ENCODE peak calls at places on chromosomes 1 and 21, in six cellular contexts. One of them, this sample, is unnamed.

GRCh38 chr1:89894210-89894668 is 73.4 kb downstream of the LRRC8D start:
- DNase-seq in MM.1S: no peak
- DNase-seq in HCT116: no peak
- DNase-seq in GM23248: peak
- DNase-seq in neural progenitor cell: no peak
- DNase-seq in hepatocyte: no peak
- DNase-seq in this sample: no peak

GRCh38 chr1:204621996-204622395 is 63.5 kb downstream of the LRRN2 start:
- DNase-seq in HCT116: no peak
- DNase-seq in hepatocyte: no peak
- DNase-seq in GM23248: no peak
- DNase-seq in neural progenitor cell: no peak
- DNase-seq in MM.1S: no peak
- DNase-seq in this sample: no peak

GRCh38 chr1:206469411-206469932 is 804 bp upstream of the IKBKE start:
- DNase-seq in MM.1S: peak
- DNase-seq in hepatocyte: peak
- DNase-seq in GM23248: no peak
- DNase-seq in neural progenitor cell: no peak
- DNase-seq in HCT116: no peak
- DNase-seq in this sample: peak

GRCh38 chr1:23424171-23424959 is at the start of gene TCEA3:
- DNase-seq in MM.1S: no peak
- DNase-seq in hepatocyte: peak
- DNase-seq in neural progenitor cell: peak
- DNase-seq in GM23248: peak
- DNase-seq in HCT116: no peak
- DNase-seq in this sample: peak

GRCh38 chr1:33086384-33086850 is 5.5 kb downstream of the AZIN2 start:
- DNase-seq in HCT116: peak
- DNase-seq in neural progenitor cell: peak
- DNase-seq in hepatocyte: peak
- DNase-seq in GM23248: peak
- DNase-seq in MM.1S: peak
- DNase-seq in this sample: peak

GRCh38 chr1:62964141-62964540 is 180.2 kb downstream of the ATG4C start:
- DNase-seq in MM.1S: no peak
- DNase-seq in hepatocyte: no peak
- DNase-seq in GM23248: no peak
- DNase-seq in HCT116: no peak
- DNase-seq in neural progenitor cell: no peak
- DNase-seq in this sample: no peak

GRCh38 chr1:245301162-245301580 is 146.4 kb downstream of the KIF26B start:
- DNase-seq in HCT116: no peak
- DNase-seq in neural progenitor cell: no peak
- DNase-seq in hepatocyte: no peak
- DNase-seq in MM.1S: no peak
- DNase-seq in GM23248: peak
- DNase-seq in this sample: no peak

GRCh38 chr1:65717815-65718454 is 74.8 kb upstream of the PDE4B start:
- DNase-seq in hepatocyte: no peak
- DNase-seq in HCT116: peak
- DNase-seq in MM.1S: no peak
- DNase-seq in GM23248: peak
- DNase-seq in neural progenitor cell: no peak
- DNase-seq in this sample: peak

GRCh38 chr1:45833361-45833760 is 29.9 kb downstream of the MAST2 start:
- DNase-seq in neural progenitor cell: no peak
- DNase-seq in hepatocyte: no peak
- DNase-seq in MM.1S: no peak
- DNase-seq in GM23248: no peak
- DNase-seq in HCT116: no peak
- DNase-seq in this sample: no peak
- TF ChIP-seq EZH2phosphoT487 in neural progenitor cell: no peak
- TF ChIP-seq EZH2phosphoT487 in hepatocyte: no peak
- TF ChIP-seq EZH2phosphoT487 in MM.1S: no peak
- TF ChIP-seq EZH2phosphoT487 in GM23248: no peak
- TF ChIP-seq EZH2phosphoT487 in HCT116: no peak
- TF ChIP-seq EZH2phosphoT487 in this sample: no peak

GRCh38 chr1:54996869-54997710 is 1.6 kb upstream of the BSND start:
- DNase-seq in hepatocyte: peak
- DNase-seq in GM23248: peak
- DNase-seq in neural progenitor cell: peak
- DNase-seq in MM.1S: no peak
- DNase-seq in HCT116: no peak
- DNase-seq in this sample: peak
- H2AFZ ChIP-seq in hepatocyte: peak
- H2AFZ ChIP-seq in GM23248: peak
- H2AFZ ChIP-seq in neural progenitor cell: peak
- H2AFZ ChIP-seq in MM.1S: peak
- H2AFZ ChIP-seq in HCT116: peak
- H2AFZ ChIP-seq in this sample: peak

DNA sequence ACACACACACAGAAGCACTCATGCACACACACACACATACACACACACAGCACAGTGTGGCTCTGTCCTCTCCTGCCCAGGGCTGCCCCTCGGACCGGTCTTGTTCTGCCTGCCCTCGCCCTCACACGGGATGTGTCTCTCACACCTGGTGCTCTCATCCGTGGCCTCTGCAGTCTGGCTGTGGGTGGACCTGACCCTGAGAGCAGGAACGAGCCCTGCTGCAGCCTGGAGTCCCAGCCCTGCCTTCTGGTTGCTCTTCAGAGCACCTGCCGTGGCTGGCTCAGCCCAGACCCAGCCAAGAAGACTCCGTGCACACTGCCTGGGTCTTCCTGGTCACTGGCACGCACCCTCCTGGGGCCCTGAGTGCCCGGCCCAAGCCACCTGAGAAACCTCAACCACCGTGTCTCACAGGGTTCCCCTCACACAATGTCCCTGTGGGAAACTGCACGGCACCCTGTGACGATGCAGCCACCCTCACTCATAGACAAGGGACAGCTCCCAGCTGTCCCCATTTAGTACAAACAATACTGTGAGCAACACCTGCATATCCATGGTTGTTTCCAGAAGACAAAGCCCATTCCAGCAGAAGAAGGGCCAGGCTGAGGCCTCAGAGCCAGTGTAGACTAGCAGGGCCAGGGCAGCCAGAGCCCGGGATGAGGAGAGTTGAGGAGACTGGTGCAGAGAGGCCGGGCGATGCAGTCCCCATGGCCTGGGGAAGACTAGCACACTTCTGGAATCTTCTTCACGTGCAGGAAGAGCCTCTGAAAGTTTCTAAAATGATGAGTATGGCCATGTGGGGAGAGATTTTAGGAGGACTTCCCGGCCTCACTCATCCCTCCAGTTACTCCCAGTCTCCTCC is 234.0 kb downstream of the NPHP4 start:
- DNase-seq in HCT116: no peak
- DNase-seq in MM.1S: no peak
- DNase-seq in neural progenitor cell: no peak
- DNase-seq in GM23248: no peak
- DNase-seq in hepatocyte: no peak
- DNase-seq in this sample: no peak
- TF ChIP-seq EZH2phosphoT487 in HCT116: no peak
- TF ChIP-seq EZH2phosphoT487 in MM.1S: no peak
- TF ChIP-seq EZH2phosphoT487 in neural progenitor cell: no peak
- TF ChIP-seq EZH2phosphoT487 in GM23248: no peak
- TF ChIP-seq EZH2phosphoT487 in hepatocyte: no peak
- TF ChIP-seq EZH2phosphoT487 in this sample: no peak

DNA sequence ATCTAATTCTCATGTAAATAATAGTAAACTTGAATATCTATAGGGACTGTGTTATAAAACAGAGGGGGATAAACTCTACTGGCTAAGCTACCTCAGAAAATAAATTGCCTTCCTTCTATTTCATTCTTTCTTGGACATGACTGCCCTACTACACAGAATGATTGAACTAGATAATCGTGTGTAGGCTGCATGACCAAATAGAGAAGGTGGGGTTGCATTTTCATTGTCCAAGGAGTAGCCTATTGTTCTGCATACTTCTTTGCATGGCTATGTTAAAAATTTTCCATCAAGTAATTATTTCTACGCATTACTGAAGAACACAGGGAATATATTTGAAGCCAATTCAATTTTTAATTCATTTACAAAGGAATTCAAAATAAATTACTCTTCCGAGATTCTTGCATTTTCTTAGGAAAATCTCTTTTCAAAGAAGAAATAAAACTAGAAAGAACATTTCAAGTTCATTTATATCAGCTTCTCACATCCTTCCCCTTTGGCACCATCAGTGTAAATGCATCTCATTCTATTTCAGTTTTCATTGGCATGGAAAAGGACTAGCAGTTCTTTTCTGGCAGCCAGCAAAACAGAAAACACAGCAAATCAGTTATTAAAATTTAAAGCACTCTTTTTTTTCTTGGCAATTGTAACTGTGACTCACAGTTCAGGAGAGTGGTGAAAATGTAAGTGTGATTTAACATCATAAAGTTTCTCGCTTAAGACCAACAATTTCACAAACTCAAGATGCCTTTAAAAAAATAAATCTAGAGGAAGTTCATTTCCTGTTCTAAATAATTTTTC is 714.8 kb downstream of the NCAM2 start:
- DNase-seq in GM23248: peak
- DNase-seq in MM.1S: no peak
- DNase-seq in hepatocyte: no peak
- DNase-seq in neural progenitor cell: no peak
- DNase-seq in HCT116: no peak
- DNase-seq in this sample: no peak
- H2AFZ ChIP-seq in GM23248: peak
- H2AFZ ChIP-seq in MM.1S: no peak
- H2AFZ ChIP-seq in hepatocyte: no peak
- H2AFZ ChIP-seq in neural progenitor cell: no peak
- H2AFZ ChIP-seq in HCT116: no peak
- H2AFZ ChIP-seq in this sample: no peak

GRCh38 chr1:74415935-74416334 is 96.5 kb downstream of the LRRC53 start:
- DNase-seq in HCT116: no peak
- DNase-seq in hepatocyte: no peak
- DNase-seq in GM23248: no peak
- DNase-seq in neural progenitor cell: no peak
- DNase-seq in MM.1S: no peak
- DNase-seq in this sample: no peak
- TF ChIP-seq EZH2phosphoT487 in HCT116: no peak
- TF ChIP-seq EZH2phosphoT487 in hepatocyte: no peak
- TF ChIP-seq EZH2phosphoT487 in GM23248: no peak
- TF ChIP-seq EZH2phosphoT487 in neural progenitor cell: no peak
- TF ChIP-seq EZH2phosphoT487 in MM.1S: no peak
- TF ChIP-seq EZH2phosphoT487 in this sample: no peak

GRCh38 chr1:246447501-246447900 is 59.6 kb downstream of the SMYD3 start:
- DNase-seq in hepatocyte: no peak
- DNase-seq in MM.1S: no peak
- DNase-seq in GM23248: peak
- DNase-seq in HCT116: no peak
- DNase-seq in neural progenitor cell: no peak
- DNase-seq in this sample: no peak

GRCh38 chr1:246448373-246448772 is 58.7 kb downstream of the SMYD3 start:
- DNase-seq in HCT116: no peak
- DNase-seq in GM23248: no peak
- DNase-seq in MM.1S: no peak
- DNase-seq in neural progenitor cell: no peak
- DNase-seq in hepatocyte: no peak
- DNase-seq in this sample: no peak

DNA sequence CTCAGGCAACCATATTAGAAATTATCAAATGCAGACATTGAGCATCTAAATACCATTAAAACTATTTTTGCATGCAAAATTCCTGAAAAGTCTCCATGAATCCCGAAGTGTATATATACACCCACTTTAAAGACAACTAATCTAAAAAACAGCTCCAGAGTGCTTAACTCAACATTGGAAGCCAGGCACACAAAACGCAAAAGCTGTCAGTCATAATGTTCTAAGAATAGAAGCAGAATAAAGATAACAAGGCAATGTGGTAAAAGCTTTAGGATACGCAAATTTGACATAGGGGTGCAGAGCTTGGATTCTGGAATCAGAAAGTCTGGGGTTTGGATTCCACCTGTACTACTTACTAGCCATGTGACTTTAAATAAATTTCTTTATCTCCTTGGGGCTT is 62.5 kb downstream of the SMYD3 start:
- DNase-seq in GM23248: no peak
- DNase-seq in neural progenitor cell: no peak
- DNase-seq in hepatocyte: no peak
- DNase-seq in HCT116: no peak
- DNase-seq in MM.1S: no peak
- DNase-seq in this sample: no peak
- H2AFZ ChIP-seq in GM23248: no peak
- H2AFZ ChIP-seq in neural progenitor cell: no peak
- H2AFZ ChIP-seq in hepatocyte: no peak
- H2AFZ ChIP-seq in HCT116: no peak
- H2AFZ ChIP-seq in MM.1S: no peak
- H2AFZ ChIP-seq in this sample: no peak

DNA sequence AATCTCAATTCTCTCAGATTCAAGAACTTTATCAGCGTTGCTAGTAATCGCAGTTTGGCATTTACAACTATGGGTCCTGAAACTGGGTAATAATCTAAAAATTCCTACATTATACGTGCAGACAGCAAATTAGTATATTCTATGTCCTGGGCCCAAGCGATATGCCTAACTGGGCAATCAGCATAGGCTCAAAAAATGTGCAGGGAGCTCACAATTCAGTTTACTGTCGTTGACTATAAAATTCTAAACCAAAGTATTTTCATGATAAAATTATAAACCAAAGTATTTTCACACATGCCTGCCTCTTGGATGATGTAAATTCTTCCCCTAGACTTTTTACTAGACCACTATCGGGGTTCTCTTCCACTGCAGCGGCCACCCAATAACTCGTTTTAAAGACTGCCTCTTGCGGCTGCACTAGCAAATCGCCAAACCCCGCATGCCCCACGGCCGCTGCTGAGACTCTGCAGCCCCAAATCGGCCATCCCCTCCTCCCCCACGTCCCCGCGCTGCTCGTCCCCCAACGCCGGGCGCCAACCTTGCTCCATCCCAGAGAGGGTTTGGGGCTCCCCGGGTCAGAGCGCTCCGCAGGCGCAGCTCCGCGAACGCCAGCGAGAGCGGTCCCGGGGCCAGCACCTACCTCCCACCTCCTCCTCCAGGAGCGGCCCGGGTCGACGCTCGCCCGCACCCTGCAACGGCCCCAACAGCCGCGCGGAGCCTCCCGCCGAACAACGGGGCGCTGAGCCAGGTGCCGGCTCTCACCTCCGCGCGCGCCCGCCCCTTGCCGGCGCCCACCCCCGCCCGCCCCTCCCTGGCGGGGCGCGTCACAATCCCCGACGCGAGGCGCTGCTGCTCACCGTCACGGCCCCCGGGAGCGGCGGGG is 506 bp downstream of the SSX2IP start:
- DNase-seq in neural progenitor cell: peak
- DNase-seq in GM23248: peak
- DNase-seq in MM.1S: peak
- DNase-seq in hepatocyte: peak
- DNase-seq in HCT116: no peak
- DNase-seq in this sample: peak
- TF ChIP-seq EZH2phosphoT487 in neural progenitor cell: no peak
- TF ChIP-seq EZH2phosphoT487 in GM23248: no peak
- TF ChIP-seq EZH2phosphoT487 in MM.1S: no peak
- TF ChIP-seq EZH2phosphoT487 in hepatocyte: no peak
- TF ChIP-seq EZH2phosphoT487 in HCT116: no peak
- TF ChIP-seq EZH2phosphoT487 in this sample: no peak